ENCODE peak calls at places on chromosomes 12 and 14, in four cellular contexts. E is CD4-positive, alpha-beta memory T cell; L is endothelial cell of umbilical vein; F is cardiac muscle cell. W is an unnamed sample. For H3K4me1, the result is how much of the 10 kb centered on the place peaks cover.

GRCh38 chr12:115964626-115965025 is 312.9 kb downstream of the MED13L start:
- DNase-seq in F (no peak), E (no peak), L (no peak), W (no peak)

GRCh38 chr12:25960176-25960575 is 1.7 kb downstream of the RASSF8 start:
- DNase-seq in L (peak), E (no peak), F (peak), W (no peak)

GRCh38 chr12:121787063-121787774 is 6.3 kb downstream of the RHOF start:
- DNase-seq in L (no peak), F (no peak), E (peak), W (peak)

GRCh38 chr12:105480162-105480561 is 149.7 kb downstream of the C12orf75 start:
- DNase-seq in E (no peak), F (peak), L (peak), W (no peak)

GRCh38 chr14:77306406-77307098 is 14.1 kb downstream of the POMT2 start:
- DNase-seq in F (no peak), L (no peak), E (no peak), W (no peak)

GRCh38 chr12:12533238-12533829 is 29.3 kb downstream of the DUSP16 start:
- DNase-seq in F (peak), L (no peak), E (no peak), W (no peak)

GRCh38 chr14:51443195-51444018 is 203.4 kb downstream of the TMX1 start:
- DNase-seq in L (peak), F (no peak), E (no peak), W (no peak)

GRCh38 chr14:80404413-80404812 is 193.1 kb upstream of the DIO2 start:
- DNase-seq in F (no peak), E (no peak), L (no peak), W (no peak)

GRCh38 chr14:81066672-81067071 is 111.3 kb downstream of the TSHR start:
- DNase-seq in L (no peak), E (no peak), F (no peak), W (no peak)

GRCh38 chr12:69916541-69917270 is 91.7 kb downstream of the MYRFL start:
- DNase-seq in E (no peak), F (no peak), L (no peak), W (no peak)

GRCh38 chr14:51967521-51967920 is 21.8 kb upstream of the RTRAF start:
- DNase-seq in L (no peak), F (no peak), E (no peak), W (no peak)

GRCh38 chr12:3869448-3869847 is 3.8 kb downstream of the PARP11 start:
- DNase-seq in E (no peak), L (no peak), F (no peak), W (no peak)

GRCh38 chr14:63470877-63471565 is 72.2 kb downstream of the PPP2R5E start:
- DNase-seq in L (peak), F (no peak), E (no peak), W (no peak)

GRCh38 chr14:64717870-64718269 is 13.6 kb downstream of the PLEKHG3 start:
- DNase-seq in F (no peak), E (no peak), L (no peak), W (no peak)

GRCh38 chr12:10012630-10013330 is 2.4 kb downstream of the CLEC12B start:
- DNase-seq in L (no peak), E (no peak), F (no peak), W (no peak)

GRCh38 chr12:111276189-111276588 is 92.7 kb downstream of the PHETA1 start:
- DNase-seq in F (no peak), E (no peak), L (no peak), W (no peak)

GRCh38 chr12:77231548-77231947 is 166.2 kb upstream of the E2F7 start:
- DNase-seq in F (no peak), L (peak), E (no peak), W (no peak)

GRCh38 chr14:100696590-100696989 is 30.1 kb upstream of the DLK1 start:
- DNase-seq in F (peak), L (no peak), E (no peak), W (no peak)

GRCh38 chr14:33477752-33478151 is 473.1 kb downstream of the EGLN3 start:
- DNase-seq in L (no peak), E (no peak), F (no peak), W (no peak)

GRCh38 chr14:26008290-26008689 is 589.5 kb downstream of the NOVA1 start:
- DNase-seq in E (no peak), L (peak), F (peak), W (no peak)

GRCh38 chr14:65351493-65352224 is 60.9 kb upstream of the FUT8 start:
- DNase-seq in L (no peak), E (no peak), F (no peak), W (no peak)

GRCh38 chr12:52673216-52673615 is 7.0 kb downstream of the KRT1 start:
- DNase-seq in F (no peak), E (no peak), L (no peak), W (no peak)

GRCh38 chr14:31967669-31967975 is 109.5 kb upstream of the ARHGAP5 start:
- DNase-seq in L (no peak), E (no peak), F (no peak), W (no peak)

GRCh38 chr12:70948976-70949336 is 28.4 kb upstream of the PTPRR start:
- DNase-seq in E (no peak), F (no peak), L (no peak), W (no peak)

GRCh38 chr14:64880382-64881121 is 845 bp upstream of the SPTB start:
- DNase-seq in E (peak), L (peak), F (peak), W (peak)

GRCh38 chr12:93880853-93881522 is 203.8 kb downstream of the CRADD start:
- DNase-seq in F (no peak), L (no peak), E (peak), W (no peak)

GRCh38 chr14:94394594-94395305 is 6.3 kb upstream of the SERPINA1 start:
- DNase-seq in E (no peak), F (no peak), L (no peak), W (no peak)

GRCh38 chr12:70812124-70812523 is 108.4 kb downstream of the PTPRR start:
- DNase-seq in F (no peak), E (no peak), L (no peak), W (no peak)

GRCh38 chr14:59332727-59333126 is 132.5 kb downstream of the GPR135 start:
- DNase-seq in E (no peak), F (no peak), L (peak), W (no peak)

GRCh38 chr14:59328410-59328809 is 136.8 kb downstream of the GPR135 start:
- DNase-seq in L (no peak), E (no peak), F (no peak), W (no peak)

GRCh38 chr14:59333235-59333634 is 131.9 kb downstream of the GPR135 start:
- DNase-seq in F (peak), E (no peak), L (no peak), W (no peak)

GRCh38 chr14:59331217-59331616 is 134.0 kb downstream of the GPR135 start:
- DNase-seq in E (no peak), F (no peak), L (no peak), W (no peak)

DNA sequence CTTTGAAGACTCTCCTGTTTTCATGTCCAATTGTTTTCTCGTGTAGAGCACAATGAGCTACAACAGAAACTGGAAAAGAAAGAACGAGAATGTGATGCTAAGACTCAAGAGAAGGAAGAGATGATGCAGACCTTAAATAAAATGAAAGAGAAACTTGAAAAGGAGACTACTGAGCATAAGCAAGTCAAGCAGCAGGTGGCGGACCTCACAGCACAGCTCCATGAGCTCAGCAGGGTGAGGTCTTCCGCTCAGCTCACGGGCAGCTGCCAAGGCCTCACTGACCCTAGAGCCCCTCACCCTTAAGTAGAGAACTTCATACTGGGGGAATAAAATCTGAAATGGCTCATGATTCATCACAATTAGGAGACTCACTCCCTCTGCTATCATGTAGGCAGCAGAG is 134.7 kb downstream of the GPR135 start:
- DNase-seq in L (no peak), F (no peak), E (no peak), W (no peak)
- H3K27ac ChIP-seq in L (no peak), F (no peak), E (no peak), W (no peak)

GRCh38 chr14:104172349-104172748 is 34.0 kb downstream of the KIF26A start:
- DNase-seq in L (no peak), E (no peak), F (no peak), W (no peak)
- H3K4me1 ChIP-seq in L (under half), E (under half), F (under half), W (under half)

GRCh38 chr14:68188174-68188573 is 368.6 kb downstream of the RAD51B start:
- DNase-seq in F (no peak), L (no peak), E (no peak), W (no peak)
- H3K27ac ChIP-seq in F (no peak), L (no peak), E (no peak), W (no peak)

GRCh38 chr14:103015426-103015825 is 41.9 kb downstream of the CDC42BPB start:
- DNase-seq in F (no peak), E (no peak), L (peak), W (no peak)
- H3K4me1 ChIP-seq in F (under half), E (under half), L (under half), W (under half)

GRCh38 chr14:54769955-54770863 is 132.4 kb downstream of the GCH1 start:
- DNase-seq in L (no peak), F (peak), E (no peak), W (no peak)

GRCh38 chr14:54768501-54768900 is 134.1 kb downstream of the GCH1 start:
- DNase-seq in F (no peak), L (no peak), E (no peak), W (no peak)

GRCh38 chr14:54773171-54774006 is 129.2 kb downstream of the GCH1 start:
- DNase-seq in L (peak), F (peak), E (peak), W (peak)

GRCh38 chr14:54772451-54772881 is 130.2 kb downstream of the GCH1 start:
- DNase-seq in E (no peak), F (no peak), L (peak), W (no peak)

DNA sequence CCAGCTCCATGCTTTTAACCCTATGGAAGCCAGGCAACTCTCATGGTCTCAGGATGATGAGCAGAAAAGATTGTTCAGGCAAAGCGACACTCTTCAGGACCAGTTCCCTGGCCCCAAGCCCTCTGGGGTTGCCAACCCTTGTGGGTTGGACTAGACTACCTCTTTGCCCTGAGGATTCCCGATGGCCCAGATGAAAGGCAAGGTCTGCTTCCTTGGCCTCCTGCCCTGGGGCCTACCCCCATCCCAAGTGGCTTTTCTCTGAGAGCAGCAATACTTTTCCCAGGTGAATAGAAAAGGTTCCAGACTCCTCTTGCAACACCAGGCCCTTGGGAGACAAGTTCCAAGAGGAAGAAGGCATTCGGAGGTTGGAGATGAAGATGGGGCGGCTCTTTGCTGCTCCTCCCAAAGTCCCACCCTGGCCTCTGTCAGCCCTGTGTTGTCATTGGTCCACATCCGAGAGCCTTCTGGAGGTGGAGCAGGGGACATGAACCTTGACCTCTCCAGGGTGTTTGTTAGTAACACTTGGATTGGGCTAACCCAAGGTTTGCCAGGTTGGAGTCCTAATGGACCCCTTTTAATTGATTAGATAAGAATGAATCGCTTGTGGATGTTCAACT is 131.1 kb downstream of the GCH1 start:
- DNase-seq in F (no peak), L (no peak), E (no peak), W (no peak)
- H3K27ac ChIP-seq in F (peak), L (peak), E (no peak), W (no peak)

DNA sequence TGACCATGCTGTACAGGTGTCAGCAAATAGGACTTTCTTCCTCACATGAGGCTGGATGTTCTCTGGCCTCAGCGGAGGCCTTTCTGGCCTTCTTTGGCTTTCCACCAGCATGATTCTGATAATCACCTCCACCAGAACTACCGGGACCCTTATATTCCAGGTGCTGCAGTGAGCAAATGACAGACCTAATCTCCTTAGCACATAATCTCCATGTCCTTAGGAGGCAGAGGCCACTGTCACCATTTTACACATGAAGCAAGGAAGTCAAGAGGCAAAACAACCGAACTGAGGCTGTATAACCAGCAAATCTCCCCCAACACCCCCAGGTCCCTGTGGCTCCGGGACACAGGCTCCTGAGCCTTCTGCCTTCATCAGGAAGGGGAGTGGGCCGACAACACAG is 91.2 kb downstream of the ITPK1 start:
- DNase-seq in L (no peak), E (no peak), F (no peak), W (no peak)
- H3K4me1 ChIP-seq in L (under half), E (under half), F (under half), W (under half)

DNA sequence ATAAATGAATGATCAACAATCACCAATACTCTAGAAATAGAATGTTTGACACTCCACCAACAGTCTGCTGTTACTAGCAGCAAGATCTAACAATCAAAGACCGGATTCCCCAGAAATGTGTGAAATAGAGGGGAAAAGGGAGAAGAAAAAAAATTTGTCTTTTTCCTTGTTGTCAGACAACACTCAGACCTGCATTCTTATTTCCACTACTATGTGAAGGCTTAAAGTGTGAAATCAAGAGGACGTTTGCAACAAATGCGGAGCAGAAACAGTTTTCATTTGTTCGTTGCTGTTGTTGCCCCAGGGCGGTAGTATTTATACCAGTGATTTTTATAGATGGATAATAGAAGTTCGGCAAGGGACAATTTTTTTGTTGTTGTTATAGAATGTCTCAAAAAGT is 9.2 kb downstream of the NKX2-1 start:
- DNase-seq in F (no peak), E (no peak), L (no peak), W (no peak)
- H3K27ac ChIP-seq in F (no peak), E (no peak), L (no peak), W (no peak)

W was measured in naive thymus-derived CD4-positive, alpha-beta T cell.